ENCODE peak calls at places on chromosomes 5 and 9, in four cellular contexts. B is mesendoderm, L is psoas muscle, I is cardiac muscle cell. W is an unnamed sample.

GRCh38 chr9:95815961-95816360 is 59.5 kb upstream of the ERCC6L2 start:
- DNase-seq in I (no peak), L (no peak), B (no peak), W (no peak)

GRCh38 chr9:132267660-132268059 is 87.1 kb downstream of the SETX start:
- DNase-seq in I (no peak), B (no peak), L (no peak), W (no peak)

GRCh38 chr5:133337795-133338445 is 274.4 kb downstream of the FSTL4 start:
- DNase-seq in B (no peak), I (no peak), L (no peak), W (no peak)

GRCh38 chr5:14469485-14470377 is 111.9 kb upstream of the OTULINL start:
- DNase-seq in L (no peak), B (no peak), I (no peak), W (peak; percentile 76)

GRCh38 chr9:134944351-134944802 is 26.7 kb upstream of the FCN1 start:
- DNase-seq in B (peak; percentile 53), I (peak; percentile 14), L (peak; percentile 30), W (no peak)

GRCh38 chr9:107750741-107751521 is 261.4 kb upstream of the KLF4 start:
- DNase-seq in I (peak; percentile 98), B (no peak), L (peak; percentile 92), W (no peak)

GRCh38 chr5:95958308-95959014 is 3.2 kb downstream of the ELL2 start:
- DNase-seq in B (peak; percentile 46), L (no peak), I (peak; percentile 27), W (no peak)

GRCh38 chr9:98856982-98857381 is 49.5 kb downstream of the GALNT12 start:
- DNase-seq in B (no peak), I (peak; percentile 88), L (no peak), W (no peak)

GRCh38 chr9:36963356-36963755 is 70.7 kb downstream of the PAX5 start:
- DNase-seq in L (no peak), B (no peak), I (no peak), W (no peak)

GRCh38 chr9:116269250-116269649 is 115.7 kb downstream of the PAPPA start:
- DNase-seq in L (no peak), I (peak; percentile 35), B (no peak), W (no peak)

GRCh38 chr5:962801-963200 is 45.8 kb upstream of the NKD2 start:
- DNase-seq in B (no peak), L (no peak), I (no peak), W (no peak)

GRCh38 chr5:180330810-180331646 is 22.1 kb downstream of the GFPT2 start:
- DNase-seq in I (peak; percentile 99), B (peak; percentile 90), L (peak; percentile 77), W (no peak)

GRCh38 chr5:124951676-124952075 is 205.2 kb upstream of the ZNF608 start:
- DNase-seq in I (no peak), L (no peak), B (no peak), W (no peak)

GRCh38 chr5:133610489-133611356 is 1.6 kb downstream of the FSTL4 start:
- DNase-seq in I (peak; percentile 50), B (peak; percentile 83), L (peak; percentile 75), W (no peak)

GRCh38 chr5:137221914-137222313 is 277.2 kb downstream of the SPOCK1 start:
- DNase-seq in L (no peak), I (no peak), B (no peak), W (no peak)

GRCh38 chr5:139709587-139710369 is 61.6 kb downstream of the CXXC5 start:
- DNase-seq in B (peak; percentile 91), I (no peak), L (no peak), W (peak; percentile 78)

GRCh38 chr5:174198541-174198940 is 153.0 kb downstream of the NSG2 start:
- DNase-seq in L (no peak), I (no peak), B (no peak), W (no peak)

GRCh38 chr9:133518193-133518592 is 6.6 kb downstream of the MYMK start:
- DNase-seq in I (no peak), B (no peak), L (peak; percentile 31), W (no peak)

GRCh38 chr9:6029581-6029980 is 14.2 kb upstream of the RANBP6 start:
- DNase-seq in I (peak; percentile 33), B (no peak), L (no peak), W (no peak)

GRCh38 chr9:134656334-134657034 is 14.9 kb downstream of the COL5A1 start:
- DNase-seq in I (no peak), B (peak; percentile 84), L (no peak), W (no peak)

GRCh38 chr5:135221696-135222095 is 177.3 kb downstream of the MACROH2A1 start:
- DNase-seq in L (no peak), B (no peak), I (no peak), W (no peak)

GRCh38 chr5:8033261-8033660 is 164.3 kb downstream of the MTRR start:
- DNase-seq in L (no peak), I (no peak), B (no peak), W (no peak)

GRCh38 chr5:98769006-98769255 is 4.5 kb upstream of the RGMB start:
- DNase-seq in B (no peak), L (peak; percentile 64), I (no peak), W (no peak)

GRCh38 chr5:89929834-89930233 is 479.7 kb downstream of the CETN3 start:
- DNase-seq in L (no peak), B (peak; percentile 24), I (peak; percentile 54), W (no peak)

GRCh38 chr5:111772456-111772855 is 15.5 kb upstream of the NREP start:
- DNase-seq in B (peak; percentile 81), I (no peak), L (no peak), W (no peak)

GRCh38 chr5:169097374-169097831 is 203.5 kb downstream of the SLIT3 start:
- DNase-seq in I (no peak), L (no peak), B (no peak), W (no peak)

GRCh38 chr5:179900707-179901106 is 7.0 kb downstream of the TBC1D9B start:
- DNase-seq in L (peak; percentile 84), B (no peak), I (no peak), W (no peak)

GRCh38 chr5:154117930-154118329 is 72.6 kb upstream of the GALNT10 start:
- DNase-seq in L (no peak), B (no peak), I (no peak), W (no peak)

GRCh38 chr5:40909233-40909632 is at the start of gene C7:
- DNase-seq in B (peak; percentile 29), I (peak; percentile 89), L (no peak), W (peak; percentile 9)

GRCh38 chr5:58185397-58186195 is 274.3 kb downstream of the PLK2 start:
- DNase-seq in I (no peak), L (no peak), B (no peak), W (no peak)

GRCh38 chr5:961711-962240 is 46.8 kb upstream of the NKD2 start:
- DNase-seq in I (no peak), L (peak; percentile 46), B (no peak), W (no peak)